ENCODE peak calls at places on chromosomes 13 and 19, in five cellular contexts. B, M, U, F and H are unnamed samples. For H3K4me1 and H3K27me3, the result is how much of the 10 kb centered on the place peaks cover.

GRCh38 chr13:30216111-30216510 is 91.2 kb downstream of the KATNAL1 start:
- DNase-seq in M (no peak), B (no peak), F (no peak), U (no peak), H (no peak)

GRCh38 chr13:50684366-50684765 is 159.1 kb downstream of the DLEU7 start:
- DNase-seq in F (no peak), M (no peak), B (no peak), U (no peak), H (no peak)

GRCh38 chr13:99979453-99980200 is 2.0 kb upstream of the ZIC2 start:
- DNase-seq in F (no peak), U (peak), M (no peak), B (peak), H (no peak)

GRCh38 chr19:35090795-35091214 is 24.8 kb upstream of the FXYD3 start:
- DNase-seq in U (peak), B (no peak), M (no peak), F (no peak), H (no peak)

GRCh38 chr19:33472696-33473624 is 48.6 kb downstream of the PEPD start:
- DNase-seq in F (peak), M (no peak), B (no peak), U (no peak), H (no peak)

GRCh38 chr13:43127827-43128226 is 104.4 kb downstream of the DNAJC15 start:
- DNase-seq in M (no peak), B (no peak), F (no peak), U (no peak), H (peak)

GRCh38 chr13:82370306-82370705 is 1512.0 kb downstream of the SLITRK1 start:
- DNase-seq in F (no peak), B (no peak), M (no peak), U (no peak), H (no peak)

GRCh38 chr19:30718014-30718413 is 345.8 kb downstream of the ZNF536 start:
- DNase-seq in B (no peak), U (no peak), M (no peak), F (no peak), H (no peak)

GRCh38 chr19:54478677-54479266 is 5.7 kb upstream of the CDC42EP5 start:
- DNase-seq in M (no peak), B (peak), U (no peak), F (no peak), H (peak)

GRCh38 chr19:33348301-33349010 is 25.1 kb upstream of the CEBPG start:
- DNase-seq in F (no peak), B (no peak), U (no peak), M (no peak), H (no peak)

GRCh38 chr13:112790735-112791641 is 101.2 kb downstream of the ATP11A start:
- DNase-seq in B (no peak), U (peak), M (no peak), F (no peak), H (no peak)

GRCh38 chr19:407501-408440 is 1.2 kb downstream of the C2CD4C start:
- DNase-seq in B (no peak), U (no peak), F (no peak), M (no peak), H (no peak)

GRCh38 chr13:44758595-44759221 is 182.6 kb upstream of the TSC22D1 start:
- DNase-seq in U (no peak), F (peak), B (no peak), M (no peak), H (no peak)
- H3K4me1 ChIP-seq in U (half or more), F (half or more), B (under half), M (under half), H (under half)

DNA sequence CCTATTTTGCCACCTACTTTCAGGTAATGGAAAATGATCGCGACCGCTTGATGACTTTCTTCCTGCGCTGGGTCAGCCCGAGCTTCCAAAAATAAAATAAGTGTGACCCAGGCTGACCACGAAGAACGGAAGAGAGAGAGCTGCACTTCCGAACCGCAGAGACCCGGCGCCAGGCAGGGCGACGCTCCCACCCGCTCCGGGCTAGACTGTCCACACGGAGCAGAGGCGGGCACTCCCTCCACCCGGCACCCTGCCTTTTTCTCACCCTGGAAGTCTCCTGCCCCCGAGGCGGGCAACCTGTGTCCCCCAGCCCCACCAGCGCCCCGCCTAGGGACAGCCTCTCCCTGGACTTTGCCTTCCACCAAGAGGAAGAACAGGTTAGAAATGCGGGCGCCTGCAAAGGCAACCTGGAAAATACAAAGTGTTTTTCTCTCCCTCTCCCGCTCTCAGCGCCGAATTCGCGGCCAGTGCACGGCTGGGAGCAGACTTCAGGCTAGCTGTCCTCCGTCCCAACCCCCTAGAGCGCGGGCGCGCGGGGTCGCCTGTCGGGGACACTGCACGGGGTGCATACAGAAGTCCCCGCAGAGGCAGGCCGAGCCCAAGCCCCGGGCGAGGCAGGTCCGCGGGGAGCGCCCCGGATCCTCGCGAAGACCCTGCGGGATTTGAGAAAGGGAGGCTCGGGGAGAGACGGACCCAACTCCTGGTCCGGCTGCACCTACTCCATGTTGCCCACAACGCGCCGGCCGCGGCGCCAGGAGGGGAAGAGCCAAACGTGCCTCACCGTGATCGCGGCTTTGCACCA is 884 bp downstream of the SPRY2 start:
- DNase-seq in U (peak), F (no peak), B (peak), M (no peak), H (no peak)
- H3K27me3 ChIP-seq in U (under half), F (under half), B (under half), M (under half), H (under half)

GRCh38 chr13:97280478-97280877 is 58.3 kb downstream of the MBNL2 start:
- DNase-seq in F (no peak), B (no peak), U (no peak), M (no peak), H (no peak)

GRCh38 chr13:97278395-97279078 is 56.4 kb downstream of the MBNL2 start:
- DNase-seq in B (no peak), M (no peak), U (no peak), F (no peak), H (no peak)

GRCh38 chr13:97281028-97281427 is 58.9 kb downstream of the MBNL2 start:
- DNase-seq in U (no peak), F (no peak), B (no peak), M (no peak), H (no peak)

GRCh38 chr13:97279079-97279411 is 56.9 kb downstream of the MBNL2 start:
- DNase-seq in F (no peak), U (no peak), B (no peak), M (no peak), H (no peak)

DNA sequence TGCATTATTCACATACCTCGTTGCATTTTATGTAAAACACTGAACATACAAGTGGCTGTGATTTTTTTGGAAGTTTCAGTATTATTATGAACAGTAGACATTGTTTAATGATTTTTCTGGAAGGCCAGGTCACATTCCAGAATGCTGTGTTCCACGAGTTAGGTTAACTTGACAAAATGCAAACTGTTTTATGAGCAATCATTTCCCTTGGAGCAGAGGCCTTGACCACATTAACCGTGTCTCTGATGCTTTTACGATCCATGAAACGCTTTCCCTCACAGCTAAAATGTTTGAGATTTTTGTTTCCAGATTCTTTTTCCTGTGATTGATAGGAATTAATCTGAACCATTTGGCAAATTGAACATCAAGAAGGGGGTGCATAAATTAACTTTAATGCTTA is 57.8 kb downstream of the MBNL2 start:
- DNase-seq in U (no peak), M (no peak), F (no peak), B (no peak), H (no peak)
- H3K4me1 ChIP-seq in U (half or more), M (under half), F (half or more), B (under half), H (under half)

DNA sequence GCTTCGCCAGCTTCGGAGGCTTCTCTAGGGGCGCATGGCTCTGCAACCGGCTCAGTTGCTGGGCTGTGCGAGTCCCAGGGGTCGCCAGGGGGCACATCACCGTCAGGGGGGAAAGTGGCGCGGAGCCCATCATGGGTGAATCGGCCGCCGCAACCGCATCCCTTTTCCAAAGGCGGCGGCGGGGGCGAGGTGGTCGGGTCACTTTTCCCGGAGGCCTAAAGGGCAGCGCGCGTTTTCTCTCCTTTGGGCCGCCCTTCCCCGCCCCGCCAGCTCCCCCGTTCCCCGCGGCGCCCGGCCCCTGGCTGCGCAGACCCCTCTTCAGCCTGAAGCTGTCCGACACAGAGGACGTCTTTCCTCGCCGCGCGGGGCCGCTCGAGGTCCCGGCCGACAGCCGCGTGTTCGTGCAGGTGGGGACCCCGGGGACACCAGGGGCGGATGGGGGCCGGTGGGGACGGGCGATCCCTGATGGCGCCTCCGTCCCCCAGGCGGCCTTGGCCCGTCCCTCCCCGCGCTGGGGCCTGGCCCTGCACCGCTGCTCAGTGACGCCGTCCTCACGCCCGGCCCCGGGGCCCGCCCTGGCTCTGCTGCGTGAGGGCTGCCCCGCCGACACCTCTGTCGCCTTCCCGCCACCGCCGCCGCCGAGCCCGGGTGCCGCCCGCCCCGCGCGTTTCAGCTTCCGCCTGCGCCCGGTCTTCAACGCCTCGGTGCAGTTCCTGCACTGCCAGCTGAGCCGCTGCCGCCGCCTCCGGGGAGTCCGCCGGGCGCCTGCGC is 1.7 kb downstream of the TGFBR3L start:
- DNase-seq in F (no peak), B (peak), U (peak), M (peak), H (peak)
- H3K27me3 ChIP-seq in F (under half), B (half or more), U (half or more), M (under half), H (under half)